ENCODE peak calls at places on chromosomes 11 and 22, in five cellular contexts. C, P, K, V and N are unnamed samples.

GRCh38 chr22:48952256-48953102 is 875.2 kb downstream of the BRD1 start:
- DNase-seq in K (peak; percentile 29), P (no peak), C (no peak), V (no peak), N (no peak)

GRCh38 chr11:118033443-118033842 is 43.4 kb upstream of the TMPRSS4 start:
- DNase-seq in V (no peak), C (no peak), K (no peak), P (no peak), N (no peak)

GRCh38 chr11:67055812-67056211 is 835 bp upstream of the RHOD start:
- DNase-seq in V (no peak), P (no peak), K (no peak), C (no peak), N (peak; percentile 73)

GRCh38 chr22:44805663-44806062 is 53.3 kb downstream of the ARHGAP8 start:
- DNase-seq in P (no peak), C (no peak), V (no peak), K (no peak), N (no peak)

GRCh38 chr11:23112987-23113886 is 253.0 kb upstream of the CCDC179 start:
- DNase-seq in C (no peak), K (peak; percentile 52), P (no peak), V (peak; percentile 46), N (peak; percentile 85)

GRCh38 chr22:36612458-36612857 is 83.5 kb upstream of the EIF3D start:
- DNase-seq in K (no peak), P (no peak), C (no peak), V (no peak), N (no peak)

GRCh38 chr22:44358723-44359440 is 46.1 kb upstream of the SHISAL1 start:
- DNase-seq in P (no peak), K (no peak), V (no peak), C (no peak), N (no peak)

GRCh38 chr11:133650082-133650481 is 117.8 kb upstream of the OPCML start:
- DNase-seq in K (no peak), V (no peak), P (no peak), C (no peak), N (no peak)

GRCh38 chr11:117058761-117059233 is 39.4 kb downstream of the SIK3 start:
- DNase-seq in K (no peak), V (peak; percentile 38), P (no peak), C (no peak), N (no peak)

GRCh38 chr11:125164422-125165110 is at the start of gene PKNOX2:
- DNase-seq in V (peak; percentile 95), P (no peak), C (peak; percentile 3), K (peak; percentile 93), N (peak; percentile 98)

GRCh38 chr11:126352934-126353801 is 2.3 kb upstream of the ST3GAL4 start:
- DNase-seq in K (no peak), V (no peak), P (peak; percentile 15), C (no peak), N (peak; percentile 54)

GRCh38 chr22:40668611-40669390 is 10.5 kb upstream of the MCHR1 start:
- DNase-seq in K (no peak), C (peak; percentile 31), P (no peak), V (no peak), N (no peak)

GRCh38 chr11:101348786-101349185 is 219.2 kb upstream of the PGR start:
- DNase-seq in K (no peak), P (no peak), V (no peak), C (no peak), N (no peak)

GRCh38 chr11:67266424-67267187 is at the start of gene GRK2:
- DNase-seq in V (peak; percentile 88), P (no peak), C (no peak), K (no peak), N (peak; percentile 59)

GRCh38 chr11:68803766-68804165 is 38.0 kb downstream of the CPT1A start:
- DNase-seq in V (no peak), C (no peak), P (no peak), K (no peak), N (no peak)

GRCh38 chr11:75826463-75827220 is 11.6 kb downstream of the UVRAG start:
- DNase-seq in K (no peak), C (no peak), V (no peak), P (no peak), N (no peak)

GRCh38 chr11:9616858-9617257 is 43.4 kb downstream of the WEE1 start:
- DNase-seq in C (no peak), P (no peak), V (no peak), K (no peak), N (no peak)

GRCh38 chr22:50612715-50613221 is 12.2 kb downstream of the MAPK8IP2 start:
- DNase-seq in K (peak; percentile 66), V (peak; percentile 89), P (no peak), C (no peak), N (no peak)

GRCh38 chr11:13786688-13787087 is 118.2 kb downstream of the FAR1 start:
- DNase-seq in C (no peak), V (no peak), K (no peak), P (no peak), N (no peak)

GRCh38 chr22:23070418-23071162 is at the start of gene GNAZ:
- DNase-seq in V (peak; percentile 84), C (no peak), K (peak; percentile 78), P (no peak), N (no peak)

GRCh38 chr11:16605971-16606783 is 132.3 kb upstream of the C11orf58 start:
- DNase-seq in P (peak; percentile 21), K (peak; percentile 93), C (peak; percentile 74), V (peak; percentile 85), N (peak; percentile 82)

GRCh38 chr11:13983081-13983751 is 20.7 kb downstream of the SPON1 start:
- DNase-seq in P (no peak), C (no peak), V (no peak), K (no peak), N (no peak)

GRCh38 chr22:44884968-44885805 is 124.6 kb downstream of the PHF21B start:
- DNase-seq in P (no peak), K (no peak), V (no peak), C (no peak), N (peak; percentile 19)

GRCh38 chr22:19501897-19502447 is 22.2 kb downstream of the CLDN5 start:
- DNase-seq in P (no peak), C (no peak), V (no peak), K (no peak), N (no peak)

GRCh38 chr11:106420686-106421085 is 343.2 kb downstream of the AASDHPPT start:
- DNase-seq in C (no peak), V (no peak), K (no peak), P (no peak), N (no peak)

GRCh38 chr11:107702723-107703122 is 9.1 kb downstream of the SLN start:
- DNase-seq in P (no peak), C (no peak), K (no peak), V (no peak), N (no peak)

GRCh38 chr22:40414306-40414705 is 43.9 kb downstream of the SGSM3 start:
- DNase-seq in C (no peak), P (no peak), V (no peak), K (no peak), N (no peak)

GRCh38 chr11:20066783-20067156 is 93.5 kb downstream of the DBX1 start:
- DNase-seq in C (peak; percentile 2), K (no peak), V (no peak), P (no peak), N (no peak)

GRCh38 chr11:16584569-16584968 is 153.9 kb upstream of the C11orf58 start:
- DNase-seq in C (no peak), V (no peak), P (no peak), K (no peak), N (no peak)

GRCh38 chr11:120751550-120751949 is 240.0 kb downstream of the GRIK4 start:
- DNase-seq in P (no peak), K (no peak), V (no peak), C (no peak), N (no peak)

GRCh38 chr11:22846726-22847125 is 13.5 kb downstream of the CCDC179 start:
- DNase-seq in P (no peak), V (no peak), C (no peak), K (no peak), N (no peak)

GRCh38 chr11:65182258-65183170 is 786 bp downstream of the CAPN1 start:
- DNase-seq in K (no peak), V (no peak), P (no peak), C (peak; percentile 15), N (peak; percentile 39)

GRCh38 chr11:111561801-111562325 is 21.3 kb downstream of the LAYN start:
- DNase-seq in V (no peak), P (no peak), K (no peak), C (no peak), N (no peak)

GRCh38 chr22:24129980-24130379 is 51.3 kb upstream of the SUSD2 start:
- DNase-seq in C (no peak), K (no peak), V (no peak), P (no peak), N (no peak)

GRCh38 chr11:14643697-14644395 is at the start of gene PDE3B:
- DNase-seq in V (peak; percentile 94), K (peak; percentile 82), C (peak; percentile 59), P (no peak), N (no peak)

GRCh38 chr11:96620464-96621044 is 230.7 kb downstream of the JRKL start:
- DNase-seq in P (no peak), V (no peak), K (no peak), C (no peak), N (no peak)
- TF ChIP-seq JUND in P (no peak), V (no peak), K (no peak), C (no peak), N (no peak)

GRCh38 chr11:3000032-3000961 is 8.2 kb upstream of the NAP1L4 start:
- DNase-seq in P (no peak), K (no peak), C (no peak), V (peak; percentile 88), N (peak; percentile 93)
- TF ChIP-seq JUND in P (no peak), K (no peak), C (no peak), V (no peak), N (peak; percentile 49)

GRCh38 chr11:55658031-55658573 is 3.9 kb upstream of the OR4C6 start:
- DNase-seq in V (no peak), C (no peak), K (no peak), P (peak; percentile 59), N (no peak)
- TF ChIP-seq JUND in V (no peak), C (no peak), K (no peak), P (peak; percentile 80), N (no peak)

DNA sequence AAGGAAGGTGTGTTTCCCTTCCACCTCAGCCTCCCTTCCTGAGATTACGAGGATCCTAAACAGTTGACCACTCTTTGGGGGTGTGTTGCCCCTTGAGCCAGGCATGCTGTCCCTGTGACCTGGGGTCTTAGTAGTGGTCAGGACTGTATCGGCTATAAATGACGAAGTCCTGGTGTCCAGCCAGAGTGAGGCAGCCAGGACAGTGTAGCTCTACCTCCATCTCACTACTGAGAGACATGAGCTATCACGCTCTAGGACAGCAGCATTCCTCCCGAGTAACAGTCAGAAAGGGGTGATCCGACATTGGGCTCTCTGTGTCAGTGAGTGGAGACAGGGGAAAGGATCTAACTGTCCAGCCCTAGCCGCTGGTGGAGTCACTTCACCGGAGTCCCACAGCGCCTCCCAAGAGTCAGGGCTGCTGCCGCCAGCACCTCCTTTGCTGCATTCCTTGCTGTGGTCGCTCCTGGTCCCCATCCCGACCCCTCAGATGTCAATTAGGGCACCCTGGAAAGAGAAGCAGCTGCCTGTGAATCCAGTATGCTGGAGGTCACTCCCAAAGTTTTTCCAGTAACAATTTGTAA is 3.3 kb upstream of the B3GNT6 start:
- DNase-seq in P (no peak), K (no peak), C (no peak), V (no peak), N (peak; percentile 37)
- TF ChIP-seq JUND in P (no peak), K (no peak), C (no peak), V (no peak), N (no peak)